ENCODE peak calls at places on chromosome 1, in four cellular contexts. R is NCI-H1105 treated with DMSO at 0.1 percent for 48 hours, N is KBM-7, Z is caudate nucleus. P is an unnamed sample.

GRCh38 chr1:198255783-198256182 is 99.0 kb downstream of the NEK7 start:
- DNase-seq in Z (no peak), R (no peak), N (no peak), P (no peak)

GRCh38 chr1:201888282-201889033 is at the start of gene SHISA4:
- DNase-seq in Z (peak), R (peak), N (no peak), P (peak)

GRCh38 chr1:198018529-198018928 is 101.4 kb downstream of the LHX9 start:
- DNase-seq in Z (no peak), R (peak), N (peak), P (no peak)

GRCh38 chr1:203112451-203112850 is 15.1 kb upstream of the ADORA1 start:
- DNase-seq in R (no peak), Z (no peak), N (no peak), P (no peak)

GRCh38 chr1:113325039-113325438 is 65.3 kb upstream of the MAGI3 start:
- DNase-seq in N (no peak), Z (no peak), R (no peak), P (no peak)

GRCh38 chr1:218900621-218901020 is 273.1 kb upstream of the LYPLAL1 start:
- DNase-seq in N (no peak), Z (no peak), R (no peak), P (no peak)

GRCh38 chr1:59511476-59512465 is 214.9 kb downstream of the FGGY start:
- DNase-seq in N (no peak), Z (no peak), R (no peak), P (no peak)

GRCh38 chr1:11692899-11693590 is 1.5 kb downstream of the DRAXIN start:
- DNase-seq in N (no peak), R (no peak), Z (no peak), P (no peak)

GRCh38 chr1:23251812-23252211 is 34.5 kb upstream of the HTR1D start:
- DNase-seq in N (no peak), Z (no peak), R (no peak), P (no peak)

GRCh38 chr1:234373938-234374240 is 633 bp downstream of the COA6 start:
- DNase-seq in Z (no peak), N (no peak), R (no peak), P (no peak)

P was measured in NCI-H345.